ENCODE peak calls at places on chromosomes 7 and 10, in seven cellular contexts. G is choroid plexus epithelial cell, M is WTC11, H is stomach, R is B cell, Q is fibroblast of pulmonary artery, I is type B pancreatic cell. D is an unnamed sample.

GRCh38 chr7:78716876-78717275 is 736.6 kb downstream of the MAGI2 start:
- DNase-seq in G (no peak), M (peak; percentile 33), H (no peak), R (no peak), Q (no peak), I (no peak), D (no peak)

GRCh38 chr7:79806161-79806734 is 328.4 kb upstream of the GNAI1 start:
- DNase-seq in G (peak; percentile 70), M (no peak), H (no peak), R (no peak), Q (peak; percentile 60), I (no peak), D (no peak)

GRCh38 chr10:22874189-22874854 is 53.5 kb upstream of the ARMC3 start:
- DNase-seq in G (no peak), M (no peak), H (no peak), R (no peak), Q (no peak), I (no peak), D (no peak)

GRCh38 chr7:1000594-1000935 is 17.6 kb downstream of the CYP2W1 start:
- DNase-seq in G (no peak), M (no peak), H (no peak), R (no peak), Q (no peak), I (no peak), D (no peak)

GRCh38 chr7:143914938-143915337 is 13.0 kb upstream of the TCAF1 start:
- DNase-seq in G (no peak), M (no peak), H (no peak), R (no peak), Q (no peak), I (no peak), D (no peak)

GRCh38 chr10:43809211-43809930 is 160.7 kb upstream of the ZNF32 start:
- DNase-seq in G (peak; percentile 91), M (no peak), H (no peak), R (no peak), Q (peak; percentile 61), I (no peak), D (no peak)

GRCh38 chr7:1920266-1920681 is 250.2 kb downstream of the ELFN1 start:
- DNase-seq in G (no peak), M (no peak), H (no peak), R (peak; percentile 59), Q (no peak), I (no peak), D (no peak)

GRCh38 chr10:132550366-132551092 is 12.9 kb downstream of the INPP5A start:
- DNase-seq in G (no peak), M (no peak), H (peak; percentile 24), R (peak; percentile 19), Q (no peak), I (no peak), D (peak; percentile 31)

GRCh38 chr7:142345817-142346216 is 88.0 kb upstream of the PRSS58 start:
- DNase-seq in G (no peak), M (no peak), H (no peak), R (no peak), Q (no peak), I (no peak), D (no peak)

GRCh38 chr7:46616636-46617035 is 695.6 kb upstream of the IGFBP3 start:
- DNase-seq in G (peak; percentile 82), M (no peak), H (no peak), R (no peak), Q (no peak), I (no peak), D (no peak)

GRCh38 chr10:129952771-129953489 is 11.1 kb downstream of the EBF3 start:
- DNase-seq in G (peak; percentile 14), M (no peak), H (no peak), R (no peak), Q (peak; percentile 87), I (no peak), D (no peak)

GRCh38 chr7:128939075-128939860 is 1.5 kb downstream of the IRF5 start:
- DNase-seq in G (no peak), M (no peak), H (no peak), R (peak; percentile 80), Q (no peak), I (no peak), D (no peak)

GRCh38 chr10:22317121-22317370 is 858 bp downstream of the COMMD3 start:
- DNase-seq in G (no peak), M (no peak), H (no peak), R (no peak), Q (no peak), I (no peak), D (no peak)

GRCh38 chr10:33273295-33274002 is 61.0 kb downstream of the NRP1 start:
- DNase-seq in G (peak; percentile 91), M (peak; percentile 19), H (peak; percentile 94), R (no peak), Q (peak; percentile 99), I (no peak), D (peak; percentile 83)

GRCh38 chr7:4739528-4739992 is 35.9 kb upstream of the AP5Z1 start:
- DNase-seq in G (peak; percentile 76), M (no peak), H (peak; percentile 38), R (peak; percentile 42), Q (peak; percentile 81), I (no peak), D (peak; percentile 49)

GRCh38 chr7:130879191-130879590 is 145.2 kb upstream of the KLF14 start:
- DNase-seq in G (no peak), M (no peak), H (no peak), R (no peak), Q (no peak), I (no peak), D (no peak)

GRCh38 chr10:79424221-79425073 is 21.0 kb downstream of the ZCCHC24 start:
- DNase-seq in G (peak; percentile 61), M (no peak), H (peak; percentile 86), R (no peak), Q (no peak), I (no peak), D (no peak)

GRCh38 chr10:84293574-84294016 is 34.8 kb upstream of the CCSER2 start:
- DNase-seq in G (no peak), M (no peak), H (no peak), R (no peak), Q (no peak), I (no peak), D (no peak)

GRCh38 chr7:153090757-153091156 is 331.2 kb downstream of the ACTR3B start:
- DNase-seq in G (no peak), M (no peak), H (no peak), R (no peak), Q (no peak), I (no peak), D (no peak)

GRCh38 chr10:90592903-90593302 is 264.9 kb downstream of the HTR7 start:
- DNase-seq in G (peak; percentile 84), M (peak; percentile 74), H (no peak), R (peak; percentile 38), Q (peak; percentile 82), I (no peak), D (no peak)

GRCh38 chr10:13299437-13300287 is at the start of gene PHYH:
- DNase-seq in G (peak; percentile 82), M (peak; percentile 81), H (peak; percentile 94), R (peak; percentile 89), Q (peak; percentile 84), I (peak; percentile 83), D (peak; percentile 82)

GRCh38 chr10:80684217-80684616 is 146.5 kb downstream of the SH2D4B start:
- DNase-seq in G (peak; percentile 63), M (no peak), H (no peak), R (peak; percentile 38), Q (peak; percentile 60), I (no peak), D (no peak)

GRCh38 chr7:135316648-135317313 is 83.1 kb downstream of the STRA8 start:
- DNase-seq in G (no peak), M (no peak), H (no peak), R (no peak), Q (peak; percentile 34), I (no peak), D (peak; percentile 42)

DNA sequence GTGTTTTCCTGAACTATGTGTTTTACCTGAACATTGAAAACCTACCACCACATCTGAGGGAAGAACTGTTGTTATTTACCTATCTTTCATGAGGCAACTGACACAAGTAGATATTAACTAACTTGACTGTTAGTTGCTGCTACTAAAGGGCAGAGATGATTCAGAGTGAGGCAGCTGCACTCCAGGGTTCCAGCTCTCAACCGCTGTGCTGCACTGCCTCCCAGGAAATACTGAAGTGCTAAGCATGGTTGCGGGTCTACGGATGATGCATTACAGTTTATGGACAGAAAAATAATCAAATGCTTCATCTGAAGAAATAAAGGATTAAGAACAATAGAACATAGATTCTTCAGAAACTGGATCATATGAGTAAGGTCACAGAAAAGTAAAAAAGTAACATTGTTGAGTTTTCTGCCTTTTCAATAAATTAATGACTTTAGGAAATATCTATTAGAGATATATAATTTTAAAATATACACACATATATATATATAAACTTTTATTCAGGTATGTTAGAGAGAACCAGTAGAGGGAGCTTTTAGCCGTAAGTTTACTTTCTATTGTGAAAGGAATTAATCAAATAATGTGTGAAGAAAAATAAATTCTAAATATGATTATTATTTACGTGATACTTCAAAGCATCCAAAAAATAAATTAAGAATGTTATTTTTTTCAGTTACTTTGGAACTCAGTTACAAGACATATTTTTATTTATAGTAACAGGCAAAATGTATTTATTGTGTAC is 620.0 kb downstream of the CNTNAP2 start:
- DNase-seq in G (peak; percentile 82), M (no peak), H (no peak), R (no peak), Q (peak; percentile 13), I (no peak), D (no peak)
- TF ChIP-seq CTCF in G (peak; percentile 43), M (no peak), H (no peak), R (no peak), Q (peak; percentile 22), I (peak; percentile 48), D (no peak)

GRCh38 chr10:47397256-47397655 is 13.2 kb upstream of the ZNF488 start:
- DNase-seq in G (no peak), M (no peak), H (no peak), R (no peak), Q (no peak), I (peak; percentile 10), D (no peak)
- TF ChIP-seq CTCF in G (no peak), M (no peak), H (no peak), R (no peak), Q (no peak), I (no peak), D (no peak)

GRCh38 chr7:150754950-150755349 is 17.7 kb downstream of the GIMAP5 start:
- DNase-seq in G (no peak), M (no peak), H (no peak), R (no peak), Q (no peak), I (no peak), D (no peak)

GRCh38 chr7:150753826-150754603 is 16.8 kb downstream of the GIMAP5 start:
- DNase-seq in G (no peak), M (no peak), H (no peak), R (peak; percentile 23), Q (peak; percentile 3), I (no peak), D (no peak)

GRCh38 chr7:150759479-150759878 is 22.3 kb downstream of the GIMAP5 start:
- DNase-seq in G (no peak), M (no peak), H (no peak), R (no peak), Q (no peak), I (no peak), D (no peak)

GRCh38 chr7:150755473-150756099 is 18.4 kb downstream of the GIMAP5 start:
- DNase-seq in G (no peak), M (no peak), H (no peak), R (peak; percentile 16), Q (no peak), I (no peak), D (no peak)

GRCh38 chr7:150756858-150757257 is 19.6 kb downstream of the GIMAP5 start:
- DNase-seq in G (peak; percentile 13), M (no peak), H (no peak), R (peak; percentile 25), Q (peak; percentile 3), I (no peak), D (no peak)
- TF ChIP-seq CTCF in G (no peak), M (no peak), H (no peak), R (peak; percentile 19), Q (peak; percentile 9), I (peak; percentile 55), D (peak; percentile 64)

GRCh38 chr7:82335927-82336326 is 107.7 kb downstream of the CACNA2D1 start:
- DNase-seq in G (peak; percentile 56), M (no peak), H (no peak), R (no peak), Q (peak; percentile 13), I (no peak), D (peak; percentile 89)
- TF ChIP-seq CTCF in G (no peak), M (no peak), H (no peak), R (no peak), Q (no peak), I (peak; percentile 10), D (no peak)

D was measured in dorsolateral prefrontal cortex.